ENCODE peak calls at places on chromosome 10, in six cellular contexts. H, V, U, Z, Y and B are unnamed samples.

GRCh38 chr10:113104071-113104470 is 154.0 kb downstream of the TCF7L2 start:
- DNase-seq in H (peak), V (no peak), U (no peak), Z (no peak), Y (no peak), B (no peak)

GRCh38 chr10:117165557-117166419 is 27.7 kb upstream of the VAX1 start:
- DNase-seq in H (peak), V (peak), U (no peak), Z (peak), Y (no peak), B (no peak)

GRCh38 chr10:124308351-124308645 is 110.4 kb downstream of the OAT start:
- DNase-seq in H (no peak), V (no peak), U (no peak), Z (no peak), Y (no peak), B (no peak)

GRCh38 chr10:11170993-11171416 is 153.3 kb downstream of the CELF2 start:
- DNase-seq in H (no peak), V (no peak), U (no peak), Z (no peak), Y (no peak), B (no peak)

GRCh38 chr10:74988055-74988773 is 123.2 kb upstream of the SAMD8 start:
- DNase-seq in H (no peak), V (no peak), U (no peak), Z (no peak), Y (no peak), B (no peak)

GRCh38 chr10:66586073-66586472 is 339.8 kb upstream of the LRRTM3 start:
- DNase-seq in H (peak), V (peak), U (no peak), Z (peak), Y (no peak), B (no peak)

GRCh38 chr10:61503051-61503450 is 49.9 kb upstream of the TMEM26 start:
- DNase-seq in H (no peak), V (no peak), U (no peak), Z (no peak), Y (no peak), B (no peak)

GRCh38 chr10:76305930-76306612 is 874.6 kb downstream of the LRMDA start:
- DNase-seq in H (no peak), V (no peak), U (no peak), Z (no peak), Y (no peak), B (no peak)

GRCh38 chr10:58990693-58991092 is 185.8 kb upstream of the PHYHIPL start:
- DNase-seq in H (no peak), V (no peak), U (no peak), Z (no peak), Y (no peak), B (no peak)

GRCh38 chr10:115814542-115814941 is 458.5 kb downstream of the GFRA1 start:
- DNase-seq in H (no peak), V (no peak), U (no peak), Z (no peak), Y (no peak), B (no peak)
- H3K4me3 ChIP-seq in H (no peak), V (no peak), U (no peak), Z (no peak), Y (no peak), B (no peak)

DNA sequence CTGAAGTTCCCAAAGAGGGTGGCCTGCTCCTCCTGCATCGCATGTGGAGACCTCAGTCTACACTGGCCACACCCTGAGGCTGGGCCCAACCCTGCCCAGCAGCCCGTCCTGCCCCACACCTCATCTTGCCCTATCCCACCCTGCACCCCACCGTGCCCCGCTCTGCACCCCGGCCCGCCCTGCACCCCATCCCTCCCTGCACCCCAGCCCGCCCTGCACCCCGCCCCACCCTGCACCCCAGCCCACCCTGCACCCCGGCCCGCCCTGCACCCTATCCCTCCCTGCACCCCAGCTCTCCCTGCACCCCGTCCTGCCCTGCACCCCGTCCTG is 14.5 kb downstream of the VENTX start:
- DNase-seq in H (no peak), V (no peak), U (no peak), Z (no peak), Y (no peak), B (no peak)
- H3K4me3 ChIP-seq in H (no peak), V (no peak), U (no peak), Z (no peak), Y (no peak), B (no peak)

GRCh38 chr10:93121311-93121710 is 47.6 kb downstream of the CYP26A1 start:
- DNase-seq in H (no peak), V (no peak), U (peak), Z (no peak), Y (no peak), B (no peak)

GRCh38 chr10:93123766-93124165 is 50.1 kb downstream of the CYP26A1 start:
- DNase-seq in H (no peak), V (no peak), U (no peak), Z (no peak), Y (no peak), B (no peak)

GRCh38 chr10:93126484-93127052 is 52.9 kb downstream of the CYP26A1 start:
- DNase-seq in H (no peak), V (peak), U (no peak), Z (no peak), Y (no peak), B (no peak)

GRCh38 chr10:93124580-93125318 is 51.1 kb downstream of the CYP26A1 start:
- DNase-seq in H (no peak), V (no peak), U (no peak), Z (no peak), Y (no peak), B (no peak)
- H3K4me3 ChIP-seq in H (no peak), V (no peak), U (no peak), Z (no peak), Y (no peak), B (no peak)

GRCh38 chr10:1160561-1160961 is 104.4 kb downstream of the WDR37 start:
- DNase-seq in H (no peak), V (no peak), U (peak), Z (no peak), Y (peak), B (no peak)
- H3K4me3 ChIP-seq in H (no peak), V (no peak), U (no peak), Z (no peak), Y (no peak), B (no peak)

DNA sequence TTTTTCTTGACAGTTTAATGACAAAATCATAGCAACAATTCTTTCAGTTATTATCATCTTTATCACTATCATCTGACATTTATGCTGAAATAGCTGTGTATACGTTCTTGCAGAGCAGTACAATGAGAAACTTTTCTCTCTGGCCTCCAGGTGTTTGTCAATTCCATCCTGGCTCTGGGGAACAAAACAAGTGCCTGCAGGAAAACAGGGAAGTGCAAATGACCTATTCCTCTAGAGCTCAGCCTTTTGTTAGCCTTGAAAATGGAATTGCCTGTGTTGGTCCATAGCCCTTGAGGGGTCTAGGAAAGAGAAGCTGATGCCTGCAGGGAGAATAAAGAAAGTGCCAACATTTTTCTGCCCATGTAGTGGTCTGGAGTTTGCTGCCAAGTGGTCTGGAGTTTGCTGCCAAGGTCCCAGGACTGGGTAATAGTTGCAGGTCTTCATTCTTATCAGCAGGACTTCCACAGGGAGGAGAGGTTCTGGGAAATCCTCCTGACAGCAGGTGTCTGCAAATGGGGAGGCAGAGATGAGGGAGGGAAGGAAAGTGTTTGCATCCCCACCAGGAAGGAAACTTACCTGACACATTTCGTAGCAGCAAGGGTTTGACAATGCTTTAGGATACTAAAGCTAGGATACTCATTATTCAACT is 10.1 kb upstream of the CSTF2T start:
- DNase-seq in H (no peak), V (no peak), U (no peak), Z (no peak), Y (no peak), B (no peak)
- H3K4me3 ChIP-seq in H (no peak), V (no peak), U (no peak), Z (no peak), Y (no peak), B (no peak)